ENCODE peak calls at places on chromosomes 7 and 10, in four cellular contexts. K is neuronal stem cell, X is H9, C is IMR-90. R is an unnamed sample.

GRCh38 chr10:86594535-86594934 is 59.8 kb upstream of the OPN4 start:
- DNase-seq in K (no peak), X (no peak), C (peak), R (no peak)

GRCh38 chr7:121530251-121531174 is 134.4 kb upstream of the FAM3C start:
- DNase-seq in K (no peak), X (no peak), C (peak), R (no peak)

GRCh38 chr10:117615649-117616048 is 73.1 kb downstream of the EMX2 start:
- DNase-seq in K (no peak), X (no peak), C (no peak), R (no peak)

GRCh38 chr7:70647801-70648491 is 484.0 kb upstream of the GALNT17 start:
- DNase-seq in K (no peak), X (no peak), C (peak), R (no peak)

GRCh38 chr10:11874568-11875182 is 51.5 kb downstream of the PROSER2 start:
- DNase-seq in K (peak), X (peak), C (peak), R (peak)

GRCh38 chr7:141788296-141788695 is 1.7 kb upstream of the TAS2R5 start:
- DNase-seq in K (no peak), X (no peak), C (no peak), R (no peak)

GRCh38 chr10:6423004-6423403 is 157.1 kb downstream of the PRKCQ start:
- DNase-seq in K (no peak), X (no peak), C (peak), R (no peak)

GRCh38 chr7:158263964-158264748 is 323.5 kb downstream of the PTPRN2 start:
- DNase-seq in K (no peak), X (no peak), C (no peak), R (no peak)

GRCh38 chr10:99976886-99977391 is 32.8 kb downstream of the DNMBP start:
- DNase-seq in K (no peak), X (no peak), C (peak), R (no peak)

GRCh38 chr10:102776779-102777417 is 33.1 kb downstream of the WBP1L start:
- DNase-seq in K (peak), X (peak), C (peak), R (peak)

GRCh38 chr7:143410523-143411004 is 1.9 kb upstream of the EPHA1 start:
- DNase-seq in K (no peak), X (peak), C (peak), R (no peak)

GRCh38 chr10:17276756-17277424 is 48.8 kb downstream of the VIM start:
- DNase-seq in K (no peak), X (no peak), C (no peak), R (no peak)

GRCh38 chr7:123557016-123557630 is 495 bp downstream of the NDUFA5 start:
- DNase-seq in K (no peak), X (no peak), C (peak), R (no peak)

GRCh38 chr10:67036808-67037207 is 111.0 kb downstream of the LRRTM3 start:
- DNase-seq in K (no peak), X (no peak), C (no peak), R (no peak)

GRCh38 chr7:154832557-154833138 is 170.3 kb downstream of the PAXIP1 start:
- DNase-seq in K (peak), X (peak), C (no peak), R (no peak)

GRCh38 chr10:120466006-120466405 is 9.0 kb downstream of the PLPP4 start:
- DNase-seq in K (no peak), X (no peak), C (no peak), R (no peak)

GRCh38 chr7:66921396-66921917 is 432 bp downstream of the TMEM248 start:
- DNase-seq in K (peak), X (no peak), C (peak), R (no peak)

GRCh38 chr7:152897401-152897800 is 137.8 kb downstream of the ACTR3B start:
- DNase-seq in K (no peak), X (no peak), C (no peak), R (no peak)

GRCh38 chr10:125484035-125484732 is 198.8 kb downstream of the TEX36 start:
- DNase-seq in K (no peak), X (no peak), C (no peak), R (no peak)

GRCh38 chr7:126760914-126761577 is 491.7 kb downstream of the GRM8 start:
- DNase-seq in K (no peak), X (no peak), C (no peak), R (no peak)

GRCh38 chr10:71125749-71126107 is 86.6 kb upstream of the UNC5B start:
- DNase-seq in K (no peak), X (no peak), C (no peak), R (no peak)

GRCh38 chr10:10891437-10891836 is 126.2 kb upstream of the CELF2 start:
- DNase-seq in K (no peak), X (no peak), C (peak), R (no peak)

GRCh38 chr7:99380823-99381663 is 6.5 kb downstream of the ARPC1B start:
- DNase-seq in K (no peak), X (no peak), C (no peak), R (no peak)

GRCh38 chr10:3426190-3426845 is 253.7 kb upstream of the PITRM1 start:
- DNase-seq in K (no peak), X (no peak), C (peak), R (no peak)

GRCh38 chr10:3425713-3426112 is 253.1 kb upstream of the PITRM1 start:
- DNase-seq in K (no peak), X (no peak), C (no peak), R (no peak)

GRCh38 chr10:3423411-3423810 is 250.8 kb upstream of the PITRM1 start:
- DNase-seq in K (no peak), X (no peak), C (no peak), R (no peak)

GRCh38 chr10:3424102-3424803 is 251.7 kb upstream of the PITRM1 start:
- DNase-seq in K (no peak), X (no peak), C (no peak), R (no peak)

GRCh38 chr10:3425261-3425660 is 252.7 kb upstream of the PITRM1 start:
- DNase-seq in K (no peak), X (no peak), C (peak), R (no peak)
- H4K91ac ChIP-seq in K (no peak), X (no peak), C (peak), R (no peak)

DNA sequence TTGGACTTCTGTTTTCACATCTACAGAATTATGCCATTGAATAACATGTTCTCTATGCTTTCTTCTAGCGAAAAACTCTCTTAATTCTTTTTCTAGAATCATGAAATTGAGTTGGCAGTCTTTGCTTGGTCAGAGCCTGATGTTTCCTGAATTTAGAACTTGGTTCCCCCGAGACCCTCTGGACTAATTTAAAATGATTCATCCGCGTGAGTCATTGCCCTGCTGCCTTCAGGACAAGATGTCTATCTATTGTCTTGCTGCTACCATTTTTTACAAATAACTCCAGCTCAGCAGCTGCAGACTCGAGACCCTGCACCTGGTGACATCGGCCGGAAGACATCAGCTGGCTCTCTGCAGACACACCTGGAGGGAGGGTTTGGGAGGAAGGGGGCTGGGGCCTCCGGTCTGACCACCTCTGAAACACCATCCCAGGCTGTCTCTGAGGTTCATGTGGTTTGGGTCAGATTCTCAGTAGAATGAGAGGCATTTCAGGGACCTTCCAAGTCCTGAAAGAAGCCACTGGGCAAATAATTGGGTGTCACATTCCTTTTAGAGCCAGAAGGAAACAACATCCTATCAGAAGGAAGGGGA is 20.9 kb upstream of the KLF6 start:
- DNase-seq in K (no peak), X (peak), C (peak), R (no peak)
- H4K91ac ChIP-seq in K (no peak), X (no peak), C (peak), R (no peak)

DNA sequence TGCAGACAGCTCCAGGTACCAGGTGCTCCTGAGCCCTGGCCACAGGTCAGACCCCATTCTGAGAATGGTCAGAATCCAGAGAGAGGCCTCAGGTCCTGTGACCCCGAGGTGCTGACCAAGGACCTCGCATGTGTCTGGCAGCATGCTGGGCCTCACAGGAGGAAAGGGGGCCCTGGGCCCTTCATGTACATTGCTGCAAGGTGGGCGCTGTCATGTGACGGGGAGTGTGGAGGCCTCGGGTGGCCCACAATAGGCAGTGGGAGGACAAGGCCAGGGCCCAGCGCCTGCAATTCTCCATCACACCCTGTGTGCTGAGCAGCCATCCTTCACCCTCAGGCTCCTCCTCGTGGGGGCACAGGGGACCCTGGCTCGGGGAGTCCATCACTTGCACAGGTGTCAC is 15.5 kb upstream of the RET start:
- DNase-seq in K (no peak), X (no peak), C (no peak), R (no peak)
- H4K91ac ChIP-seq in K (no peak), X (no peak), C (no peak), R (no peak)

DNA sequence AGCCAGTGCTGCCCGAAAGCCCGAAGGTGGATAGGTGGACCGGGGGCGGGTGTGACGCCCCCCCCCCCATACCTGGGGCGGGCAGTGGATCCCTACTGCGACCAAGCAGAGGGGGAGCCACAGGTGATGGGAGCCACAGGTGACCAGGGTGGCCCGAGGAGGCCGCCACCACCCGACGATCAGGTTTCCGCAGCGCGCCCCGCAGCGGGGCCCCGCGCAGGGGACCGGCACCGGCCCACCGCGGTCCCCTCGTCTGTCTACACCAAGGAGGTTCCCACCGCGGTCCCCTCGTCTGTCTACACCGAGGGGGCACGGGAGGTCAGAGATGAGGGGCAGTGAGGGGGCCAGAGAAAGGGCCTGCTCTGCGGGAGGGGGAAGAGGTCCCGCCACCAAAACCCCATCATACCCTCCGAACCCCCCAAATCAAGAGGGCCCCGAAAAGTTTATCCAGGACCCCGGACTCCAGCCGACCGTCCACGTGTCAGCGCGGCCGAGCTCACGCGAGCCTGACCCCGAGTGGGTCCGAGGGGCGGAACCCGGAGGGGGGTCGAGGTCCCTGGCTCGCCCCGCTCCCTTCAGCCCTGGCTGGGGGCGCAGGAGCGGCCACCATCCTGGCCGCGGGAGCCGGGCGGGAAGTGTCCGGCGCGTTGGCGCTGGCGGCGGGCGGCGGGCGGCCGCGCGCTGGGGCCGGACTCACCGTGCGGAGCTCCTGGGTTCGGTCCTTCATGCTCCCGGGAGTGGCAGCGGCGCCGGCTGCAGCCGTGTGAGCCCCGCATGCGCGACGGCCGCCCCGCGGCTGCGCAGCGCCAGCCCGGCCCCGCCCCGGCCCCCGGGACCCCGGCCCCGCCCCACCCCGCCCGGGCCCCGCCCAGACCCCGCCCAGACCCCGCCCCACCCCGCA is at the start of gene STX1A:
- DNase-seq in K (no peak), X (peak), C (peak), R (no peak)
- H4K91ac ChIP-seq in K (no peak), X (no peak), C (peak), R (no peak)

GRCh38 chr10:21927601-21928000 is 75.9 kb downstream of the DNAJC1 start:
- DNase-seq in K (no peak), X (no peak), C (peak), R (no peak)
- H4K91ac ChIP-seq in K (no peak), X (no peak), C (peak), R (no peak)

DNA sequence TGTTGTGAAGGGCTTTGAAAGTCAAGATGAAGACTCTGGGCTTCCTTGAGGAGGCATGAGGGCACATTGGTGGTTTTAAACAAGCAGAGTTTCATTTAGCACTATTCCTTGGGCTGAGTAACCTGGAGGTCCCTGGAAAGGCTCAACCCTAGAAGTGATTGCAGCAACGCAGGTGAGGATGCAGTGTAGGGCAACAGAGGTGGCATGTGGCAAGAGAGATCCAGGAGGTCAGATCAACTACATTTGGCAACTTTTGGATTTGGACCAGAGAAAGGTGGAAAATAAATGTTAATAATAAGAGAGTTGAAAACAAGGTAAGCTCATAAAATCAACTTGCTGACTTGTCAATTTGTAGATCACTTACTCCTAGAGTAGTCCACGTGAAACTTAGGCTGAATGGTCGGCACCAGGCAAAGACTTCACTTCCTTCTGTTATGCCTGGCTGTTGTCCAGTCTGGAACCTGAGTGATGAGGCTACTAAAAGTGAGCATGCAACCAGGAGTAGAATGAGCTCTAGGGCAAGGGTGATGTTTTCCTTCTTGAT is 414.6 kb upstream of the ZMIZ1 start:
- DNase-seq in K (no peak), X (no peak), C (no peak), R (no peak)
- H4K91ac ChIP-seq in K (no peak), X (no peak), C (no peak), R (no peak)

DNA sequence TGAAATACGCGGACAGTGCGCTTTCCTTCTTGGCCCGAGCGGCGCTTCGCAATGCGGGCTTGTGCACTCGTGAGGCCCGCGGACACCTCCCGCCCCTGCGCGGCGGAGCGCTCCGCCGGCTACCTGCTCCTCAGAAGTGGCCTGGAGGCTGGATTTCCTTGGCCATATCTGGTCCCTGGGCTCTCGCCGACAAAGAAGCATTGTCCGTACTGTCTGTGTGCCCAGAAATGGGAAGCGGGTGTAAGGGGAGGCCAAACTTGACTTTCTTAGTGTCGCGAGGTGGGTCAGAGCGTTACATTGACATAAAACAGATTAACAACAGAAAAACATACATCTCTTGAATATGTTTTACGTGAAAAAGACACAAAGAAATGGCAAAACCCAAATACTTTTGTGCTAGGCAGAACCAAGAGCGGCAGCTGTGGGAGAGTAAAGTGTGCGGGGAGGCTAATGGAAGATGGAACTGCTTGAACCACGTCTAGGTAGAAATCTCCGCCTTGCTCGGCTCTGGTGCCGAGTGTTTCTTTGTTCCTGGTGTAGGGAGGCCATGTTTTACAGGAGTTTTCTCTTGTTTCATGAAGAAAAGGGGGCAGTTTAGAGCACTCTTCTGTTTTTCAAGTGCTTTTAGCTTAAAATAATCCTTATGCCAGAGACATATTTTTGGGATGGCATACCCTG is 1.5 kb downstream of the LANCL2 start:
- DNase-seq in K (no peak), X (no peak), C (no peak), R (no peak)
- H4K91ac ChIP-seq in K (no peak), X (peak), C (peak), R (peak)

GRCh38 chr10:133262696-133263095 is 14.0 kb downstream of the ADAM8 start:
- DNase-seq in K (no peak), X (no peak), C (no peak), R (no peak)

GRCh38 chr10:133261726-133262325 is 14.8 kb downstream of the ADAM8 start:
- DNase-seq in K (no peak), X (peak), C (peak), R (no peak)

GRCh38 chr10:133264455-133264854 is 12.2 kb downstream of the ADAM8 start:
- DNase-seq in K (no peak), X (no peak), C (no peak), R (no peak)

GRCh38 chr10:133266056-133266795 is 10.4 kb downstream of the ADAM8 start:
- DNase-seq in K (no peak), X (no peak), C (no peak), R (no peak)

GRCh38 chr10:133263674-133264073 is 13.0 kb downstream of the ADAM8 start:
- DNase-seq in K (no peak), X (no peak), C (no peak), R (no peak)
- H4K91ac ChIP-seq in K (no peak), X (no peak), C (no peak), R (no peak)

R was measured in H1.